ENCODE peak calls at places on chromosomes 7 and 10, in four cellular contexts. One of them, this sample, is unnamed.
A peak's percentile ranks its signal among the peaks of the same experiment; 100 is the strongest.

GRCh38 chr10:21396889-21397288 is 128.6 kb downstream of the SKIDA1 start:
- DNase-seq in stomach: no peak
- DNase-seq in mammary epithelial cell: no peak
- DNase-seq in AG04450: no peak
- DNase-seq in this sample: no peak

GRCh38 chr7:27194641-27195379 is 5.1 kb downstream of the HOXA13 start:
- DNase-seq in mammary epithelial cell: no peak
- DNase-seq in AG04450: no peak
- DNase-seq in stomach: no peak
- DNase-seq in this sample: no peak

GRCh38 chr7:23938937-23939552 is 229.0 kb downstream of the STK31 start:
- DNase-seq in mammary epithelial cell: peak; percentile 50
- DNase-seq in stomach: peak; percentile 56
- DNase-seq in AG04450: no peak
- DNase-seq in this sample: no peak

GRCh38 chr10:51607436-51607835 is 92.0 kb downstream of the CSTF2T start:
- DNase-seq in AG04450: no peak
- DNase-seq in stomach: peak; percentile 59
- DNase-seq in mammary epithelial cell: no peak
- DNase-seq in this sample: no peak

GRCh38 chr10:49114718-49115014 is 656 bp downstream of the VSTM4 start:
- DNase-seq in AG04450: no peak
- DNase-seq in stomach: no peak
- DNase-seq in mammary epithelial cell: no peak
- DNase-seq in this sample: no peak

GRCh38 chr7:106792233-106792926 is 72.7 kb upstream of the PIK3CG start:
- DNase-seq in AG04450: no peak
- DNase-seq in stomach: no peak
- DNase-seq in mammary epithelial cell: no peak
- DNase-seq in this sample: no peak

GRCh38 chr7:5670173-5670933 is 111.1 kb downstream of the RNF216 start:
- DNase-seq in stomach: no peak
- DNase-seq in mammary epithelial cell: no peak
- DNase-seq in AG04450: no peak
- DNase-seq in this sample: no peak

GRCh38 chr7:47506716-47507354 is 75.1 kb downstream of the TNS3 start:
- DNase-seq in stomach: no peak
- DNase-seq in AG04450: no peak
- DNase-seq in mammary epithelial cell: no peak
- DNase-seq in this sample: no peak

GRCh38 chr7:123769371-123769770 is 20.6 kb upstream of the WASL start:
- DNase-seq in mammary epithelial cell: peak; percentile 83
- DNase-seq in stomach: peak; percentile 62
- DNase-seq in AG04450: no peak
- DNase-seq in this sample: peak; percentile 65

GRCh38 chr10:29619273-29619672 is 15.5 kb downstream of the SVIL start:
- DNase-seq in AG04450: peak; percentile 49
- DNase-seq in mammary epithelial cell: peak; percentile 38
- DNase-seq in stomach: no peak
- DNase-seq in this sample: peak; percentile 44

GRCh38 chr10:23343591-23344225 is 889 bp downstream of the C10orf67 start:
- DNase-seq in mammary epithelial cell: peak; percentile 55
- DNase-seq in stomach: peak; percentile 52
- DNase-seq in AG04450: no peak
- DNase-seq in this sample: no peak

GRCh38 chr10:86402283-86402931 is 35.8 kb upstream of the GRID1 start:
- DNase-seq in mammary epithelial cell: no peak
- DNase-seq in stomach: no peak
- DNase-seq in AG04450: no peak
- DNase-seq in this sample: no peak

GRCh38 chr7:105003275-105003674 is 10.7 kb upstream of the KMT2E start:
- DNase-seq in mammary epithelial cell: peak; percentile 76
- DNase-seq in AG04450: no peak
- DNase-seq in stomach: no peak
- DNase-seq in this sample: peak; percentile 77

GRCh38 chr10:44471410-44471809 is 86.5 kb upstream of the CXCL12 start:
- DNase-seq in stomach: no peak
- DNase-seq in AG04450: no peak
- DNase-seq in mammary epithelial cell: no peak
- DNase-seq in this sample: no peak

GRCh38 chr10:14356921-14357320 is 26.2 kb upstream of the FRMD4A start:
- DNase-seq in stomach: no peak
- DNase-seq in AG04450: no peak
- DNase-seq in mammary epithelial cell: peak; percentile 73
- DNase-seq in this sample: no peak
- H3K27ac ChIP-seq in stomach: no peak overlapping the region
- H3K27ac ChIP-seq in AG04450: no peak overlapping the region
- H3K27ac ChIP-seq in mammary epithelial cell: no peak overlapping the region
- H3K27ac ChIP-seq in this sample: no peak overlapping the region

GRCh38 chr10:99235469-99235871 is at the start of gene HPSE2:
- DNase-seq in stomach: no peak
- DNase-seq in mammary epithelial cell: no peak
- DNase-seq in AG04450: no peak
- DNase-seq in this sample: no peak
- H3K27me3 ChIP-seq in stomach: peaks cover 64% of the 10 kb centered on the region
- H3K27me3 ChIP-seq in mammary epithelial cell: peaks cover 54% of the 10 kb centered on the region
- H3K27me3 ChIP-seq in AG04450: peaks cover 61% of the 10 kb centered on the region
- H3K27me3 ChIP-seq in this sample: peaks cover 12% of the 10 kb centered on the region

GRCh38 chr7:36245900-36246299 is 92.8 kb downstream of the EEPD1 start:
- DNase-seq in AG04450: no peak
- DNase-seq in stomach: no peak
- DNase-seq in mammary epithelial cell: no peak
- DNase-seq in this sample: no peak

GRCh38 chr7:36249091-36249490 is 96.0 kb downstream of the EEPD1 start:
- DNase-seq in mammary epithelial cell: no peak
- DNase-seq in stomach: no peak
- DNase-seq in AG04450: no peak
- DNase-seq in this sample: no peak

DNA sequence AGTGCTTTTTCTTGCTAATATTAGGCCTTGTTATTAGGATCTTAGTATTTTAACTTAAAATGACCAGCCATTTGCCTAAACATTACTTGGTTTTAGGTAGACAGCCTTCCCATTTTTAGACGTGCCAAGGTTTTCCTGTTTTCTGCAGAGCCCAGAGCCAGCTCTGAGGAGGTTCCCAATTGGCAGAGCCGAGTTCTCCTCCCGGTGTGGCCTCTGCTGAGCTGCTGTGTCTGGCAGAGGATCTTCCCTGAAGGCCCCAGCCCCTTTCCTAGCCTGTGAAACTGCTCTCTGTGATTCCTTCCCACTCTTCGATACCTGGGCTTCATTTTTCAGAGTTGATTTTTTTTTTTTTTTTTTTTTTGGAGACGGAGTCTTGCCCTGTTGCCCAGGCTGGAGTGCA is 91.4 kb downstream of the EEPD1 start:
- DNase-seq in stomach: no peak
- DNase-seq in mammary epithelial cell: no peak
- DNase-seq in AG04450: no peak
- DNase-seq in this sample: no peak
- H3K27ac ChIP-seq in stomach: no peak overlapping the region
- H3K27ac ChIP-seq in mammary epithelial cell: no peak overlapping the region
- H3K27ac ChIP-seq in AG04450: no peak overlapping the region
- H3K27ac ChIP-seq in this sample: no peak overlapping the region

DNA sequence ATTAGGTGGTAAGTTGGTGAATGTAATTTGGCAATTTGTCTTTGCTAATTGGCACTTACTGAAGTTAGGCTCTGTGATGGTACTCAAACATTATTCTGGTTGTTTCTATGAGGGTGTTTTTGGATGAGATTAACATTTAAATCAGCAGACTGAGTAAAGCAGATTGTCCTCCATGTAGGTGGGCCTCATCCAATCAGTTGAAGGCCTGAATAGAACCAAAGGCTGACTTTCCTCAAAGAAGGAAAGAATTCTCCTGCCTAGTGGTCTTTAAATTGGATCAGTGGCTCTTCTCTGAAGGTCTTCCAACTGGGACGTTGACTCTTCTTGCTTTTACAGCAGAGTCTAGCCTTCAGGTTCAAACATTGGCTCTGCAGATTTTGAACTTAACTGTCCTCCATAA is 278.3 kb downstream of the KIF20B start:
- DNase-seq in stomach: no peak
- DNase-seq in mammary epithelial cell: no peak
- DNase-seq in AG04450: no peak
- DNase-seq in this sample: no peak
- H3K27me3 ChIP-seq in stomach: no peaks in the 10 kb centered on the region
- H3K27me3 ChIP-seq in mammary epithelial cell: no peaks in the 10 kb centered on the region
- H3K27me3 ChIP-seq in AG04450: no peaks in the 10 kb centered on the region
- H3K27me3 ChIP-seq in this sample: no peaks in the 10 kb centered on the region

GRCh38 chr7:45108863-45109262 is 2.6 kb downstream of the TBRG4 start:
- DNase-seq in AG04450: no peak
- DNase-seq in mammary epithelial cell: no peak
- DNase-seq in stomach: no peak
- DNase-seq in this sample: no peak
- H3K27ac ChIP-seq in AG04450: no peak overlapping the region
- H3K27ac ChIP-seq in mammary epithelial cell: no peak overlapping the region
- H3K27ac ChIP-seq in stomach: no peak overlapping the region
- H3K27ac ChIP-seq in this sample: no peak overlapping the region

GRCh38 chr7:1748076-1748750 is 78.1 kb downstream of the ELFN1 start:
- DNase-seq in AG04450: no peak
- DNase-seq in mammary epithelial cell: no peak
- DNase-seq in stomach: no peak
- DNase-seq in this sample: no peak
- H3K27me3 ChIP-seq in AG04450: peaks cover 14% of the 10 kb centered on the region
- H3K27me3 ChIP-seq in mammary epithelial cell: peaks cover 9% of the 10 kb centered on the region
- H3K27me3 ChIP-seq in stomach: peaks cover 23% of the 10 kb centered on the region
- H3K27me3 ChIP-seq in this sample: no peaks in the 10 kb centered on the region

GRCh38 chr7:121041516-121042148 is 53.1 kb downstream of the CPED1 start:
- DNase-seq in AG04450: no peak
- DNase-seq in mammary epithelial cell: no peak
- DNase-seq in stomach: no peak
- DNase-seq in this sample: no peak
- H3K27ac ChIP-seq in AG04450: no peak overlapping the region
- H3K27ac ChIP-seq in mammary epithelial cell: no peak overlapping the region
- H3K27ac ChIP-seq in stomach: no peak overlapping the region
- H3K27ac ChIP-seq in this sample: peak overlapping the region; percentile 64

DNA sequence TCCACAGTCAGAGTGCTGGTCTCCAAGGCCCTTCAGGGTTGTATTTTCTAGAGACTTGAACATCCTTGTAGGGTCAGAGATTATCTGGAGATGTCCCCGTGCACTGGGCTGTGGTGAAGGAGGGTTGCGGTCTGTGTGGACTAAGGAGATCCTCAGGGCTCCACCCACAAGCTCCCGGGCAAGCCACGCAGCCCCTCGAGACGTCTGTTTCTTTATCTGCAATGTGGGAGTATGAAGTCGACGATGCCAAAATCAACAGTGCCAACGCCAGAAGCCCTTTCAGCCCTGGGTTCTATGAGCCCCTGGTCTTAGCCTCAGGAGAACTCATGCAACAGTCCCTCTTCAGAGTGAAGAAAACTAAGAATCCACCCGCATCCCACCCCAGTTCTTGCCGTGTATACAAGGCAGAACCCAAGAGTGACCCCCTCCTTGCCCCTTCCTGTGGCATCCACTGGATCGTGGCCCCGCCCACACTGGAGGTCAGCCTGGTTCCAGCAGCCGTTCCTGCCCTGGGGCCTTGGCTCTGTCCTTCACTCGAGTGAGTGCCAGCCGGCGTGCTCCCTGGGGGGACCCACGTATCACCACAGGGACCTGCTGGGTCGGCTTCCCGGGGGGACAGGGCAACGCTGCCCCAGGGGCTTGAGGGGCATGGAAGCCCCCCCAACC is 6.0 kb upstream of the SHH start:
- DNase-seq in mammary epithelial cell: no peak
- DNase-seq in stomach: peak; percentile 61
- DNase-seq in AG04450: no peak
- DNase-seq in this sample: no peak
- H3K27me3 ChIP-seq in mammary epithelial cell: peaks cover 7% of the 10 kb centered on the region
- H3K27me3 ChIP-seq in stomach: peaks cover 25% of the 10 kb centered on the region
- H3K27me3 ChIP-seq in AG04450: peaks cover 20% of the 10 kb centered on the region
- H3K27me3 ChIP-seq in this sample: peaks cover 5% of the 10 kb centered on the region

DNA sequence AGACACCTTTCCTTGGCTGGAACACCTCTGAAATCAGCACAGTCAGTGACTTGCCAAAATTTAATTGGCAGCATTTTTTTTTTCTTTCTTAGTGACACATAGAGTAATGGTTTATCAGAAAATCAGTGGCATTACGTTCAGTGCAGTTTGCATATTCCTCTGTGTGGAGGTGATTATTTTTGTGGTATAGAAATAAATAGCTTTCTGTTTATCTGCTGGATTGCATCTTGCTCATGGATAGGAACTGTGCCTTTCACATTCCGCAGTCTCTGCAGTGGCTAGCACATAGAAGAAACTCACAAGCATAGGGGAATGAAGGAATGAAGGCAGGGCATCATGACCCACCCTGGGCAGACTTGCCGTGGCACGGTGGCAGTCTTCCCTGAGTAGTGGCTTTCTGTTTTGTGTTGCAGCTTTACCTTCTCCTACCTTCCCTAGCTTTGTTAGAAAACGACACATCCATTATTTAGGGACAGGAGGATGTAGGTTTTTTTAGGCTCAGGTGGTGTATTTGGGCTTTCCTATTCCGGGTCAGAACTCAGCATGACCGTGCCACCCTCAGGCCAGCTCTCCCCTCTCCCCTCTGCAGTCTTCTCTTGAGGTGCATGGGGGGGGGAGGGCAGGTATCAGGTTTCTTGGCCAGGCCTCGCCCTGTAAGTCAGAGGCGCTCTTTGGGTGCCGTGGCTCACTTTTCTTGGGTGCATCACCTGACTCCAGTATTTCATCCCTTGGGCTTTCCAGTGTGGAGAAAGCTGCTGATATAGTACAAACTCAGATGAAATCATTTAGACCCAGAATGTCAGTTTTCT is 112.5 kb upstream of the GJD4 start:
- DNase-seq in stomach: no peak
- DNase-seq in mammary epithelial cell: peak; percentile 21
- DNase-seq in AG04450: no peak
- DNase-seq in this sample: no peak
- H3K27ac ChIP-seq in stomach: peak overlapping the region; percentile 24
- H3K27ac ChIP-seq in mammary epithelial cell: no peak overlapping the region
- H3K27ac ChIP-seq in AG04450: no peak overlapping the region
- H3K27ac ChIP-seq in this sample: peak overlapping the region; percentile 2

DNA sequence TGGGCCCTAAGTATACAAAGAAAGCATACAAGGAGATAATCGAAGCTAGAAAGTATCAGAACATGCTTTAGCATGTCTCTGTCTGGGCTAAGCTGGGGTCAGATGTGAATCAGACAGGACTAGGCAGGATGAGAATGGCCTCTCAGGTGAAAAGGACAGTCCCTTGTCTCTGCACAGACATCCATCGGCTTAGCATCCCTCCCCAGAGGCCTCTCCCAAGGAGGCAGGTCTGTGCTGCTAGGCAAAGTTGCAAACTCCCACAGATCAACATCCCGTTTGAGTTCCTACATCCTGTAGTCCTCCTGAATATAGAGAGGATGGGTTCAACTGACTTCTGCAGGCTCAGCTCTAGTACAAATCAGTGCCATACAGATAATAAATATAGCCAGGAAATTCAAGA is 24.5 kb downstream of the CHST15 start:
- DNase-seq in mammary epithelial cell: peak; percentile 76
- DNase-seq in AG04450: no peak
- DNase-seq in stomach: no peak
- DNase-seq in this sample: no peak
- H3K27me3 ChIP-seq in mammary epithelial cell: no peaks in the 10 kb centered on the region
- H3K27me3 ChIP-seq in AG04450: peaks cover 11% of the 10 kb centered on the region
- H3K27me3 ChIP-seq in stomach: no peaks in the 10 kb centered on the region
- H3K27me3 ChIP-seq in this sample: no peaks in the 10 kb centered on the region